ENCODE peak calls at places on chromosomes 6 and 20, in four cellular contexts. Z is T-cell; Y is stimulated activated naive B cell treated with anti-CD40 and anti-IgM and Interleukin-4, amounts not matched to agents 10 μg/mL and 1 μg/mL and 100 μg/mL, for 72 hours; J is left cardiac atrium. M is an unnamed sample.
A peak's percentile ranks its signal among the peaks of the same experiment; 100 is the strongest.

GRCh38 chr6:126039284-126039683 is 52.9 kb downstream of the TRMT11 start:
- DNase-seq in Z (no peak), Y (no peak), J (no peak), M (no peak)

GRCh38 chr6:30931959-30932645 is at the start of gene SFTA2:
- DNase-seq in Z (no peak), Y (no peak), J (no peak), M (no peak)

GRCh38 chr20:51533291-51534172 is 9.0 kb downstream of the NFATC2 start:
- DNase-seq in Z (no peak), Y (no peak), J (no peak), M (no peak)

GRCh38 chr6:166870602-166871208 is 85.6 kb downstream of the RNASET2 start:
- DNase-seq in Z (no peak), Y (no peak), J (no peak), M (no peak)

GRCh38 chr6:56690519-56691200 is 48.0 kb upstream of the DST start:
- DNase-seq in Z (no peak), Y (no peak), J (no peak), M (no peak)

GRCh38 chr6:170290306-170291128 is at the start of gene DLL1:
- DNase-seq in Z (peak; percentile 46), Y (peak; percentile 44), J (peak; percentile 78), M (peak; percentile 42)

GRCh38 chr6:76867182-76867581 is 596.1 kb downstream of the HTR1B start:
- DNase-seq in Z (no peak), Y (no peak), J (no peak), M (no peak)

GRCh38 chr6:83708970-83709747 is at the start of gene SNAP91:
- DNase-seq in Z (no peak), Y (no peak), J (peak; percentile 25), M (peak; percentile 37)

GRCh38 chr6:90463359-90463758 is 123.5 kb downstream of the MAP3K7 start:
- DNase-seq in Z (no peak), Y (no peak), J (no peak), M (no peak)

GRCh38 chr6:131931063-131931745 is 20.0 kb downstream of the CCN2 start:
- DNase-seq in Z (no peak), Y (no peak), J (no peak), M (no peak)

GRCh38 chr20:39390186-39390585 is 428.0 kb downstream of the DHX35 start:
- DNase-seq in Z (no peak), Y (no peak), J (peak; percentile 22), M (no peak)

GRCh38 chr20:32368930-32369329 is 10.8 kb downstream of the ASXL1 start:
- DNase-seq in Z (no peak), Y (peak; percentile 12), J (no peak), M (peak; percentile 9)

GRCh38 chr6:83615025-83615999 is 93.6 kb downstream of the SNAP91 start:
- DNase-seq in Z (no peak), Y (no peak), J (no peak), M (no peak)

GRCh38 chr6:14467591-14467990 is 350.0 kb downstream of the CD83 start:
- DNase-seq in Z (no peak), Y (no peak), J (no peak), M (no peak)

GRCh38 chr6:125534430-125535263 is 214.8 kb upstream of the HEY2 start:
- DNase-seq in Z (no peak), Y (no peak), J (no peak), M (no peak)

GRCh38 chr6:34559651-34560365 is 3.7 kb upstream of the SPDEF start:
- DNase-seq in Z (no peak), Y (no peak), J (no peak), M (no peak)

GRCh38 chr6:97097068-97098047 is 172.8 kb downstream of the KLHL32 start:
- DNase-seq in Z (no peak), Y (no peak), J (no peak), M (no peak)

GRCh38 chr6:107977283-107977682 is 19.3 kb upstream of the SEC63 start:
- DNase-seq in Z (no peak), Y (no peak), J (no peak), M (no peak)

GRCh38 chr6:129370268-129370916 is 339.6 kb downstream of the ARHGAP18 start:
- DNase-seq in Z (peak; percentile 27), Y (no peak), J (no peak), M (peak; percentile 28)

GRCh38 chr6:26576929-26577719 is 19.6 kb upstream of the ABT1 start:
- DNase-seq in Z (peak; percentile 59), Y (peak; percentile 60), J (no peak), M (peak; percentile 19)

GRCh38 chr20:49276201-49276894 is 1.5 kb downstream of the ZNFX1 start:
- DNase-seq in Z (no peak), Y (peak; percentile 69), J (no peak), M (peak; percentile 10)

GRCh38 chr6:131627724-131628682 is at the start of gene MED23:
- DNase-seq in Z (peak; percentile 97), Y (peak; percentile 95), J (peak; percentile 95), M (peak; percentile 91)

GRCh38 chr6:718345-718744 is 25.4 kb upstream of the EXOC2 start:
- DNase-seq in Z (no peak), Y (no peak), J (no peak), M (no peak)

GRCh38 chr6:160990847-160991410 is 640 bp upstream of the MAP3K4 start:
- DNase-seq in Z (no peak), Y (no peak), J (no peak), M (no peak)

GRCh38 chr6:73580247-73581149 is 59.7 kb upstream of the EEF1A1 start:
- DNase-seq in Z (peak; percentile 15), Y (peak; percentile 68), J (peak; percentile 90), M (peak; percentile 82)

GRCh38 chr20:23415958-23416583 is 5.2 kb downstream of the NAPB start:
- DNase-seq in Z (no peak), Y (no peak), J (no peak), M (no peak)

M was measured in thyroid gland.